ENCODE peak calls at places on chromosomes 2 and 18, in five cellular contexts. One of them, this sample, is unnamed.
A peak's percentile ranks its signal among the peaks of the same experiment; 100 is the strongest.

GRCh38 chr2:222795671-222796357 is 65.0 kb upstream of the ACSL3 start:
- DNase-seq in astrocyte: no peak
- DNase-seq in AG04450: no peak
- DNase-seq in type B pancreatic cell: no peak
- DNase-seq in hepatocyte: no peak
- DNase-seq in this sample: no peak

GRCh38 chr2:181077128-181077709 is 96.8 kb downstream of the UBE2E3 start:
- DNase-seq in astrocyte: peak; percentile 42
- DNase-seq in AG04450: no peak
- DNase-seq in type B pancreatic cell: no peak
- DNase-seq in hepatocyte: peak; percentile 61
- DNase-seq in this sample: no peak

GRCh38 chr18:74806700-74807416 is 209.2 kb downstream of the ZNF407 start:
- DNase-seq in astrocyte: peak; percentile 92
- DNase-seq in AG04450: peak; percentile 61
- DNase-seq in type B pancreatic cell: no peak
- DNase-seq in hepatocyte: peak; percentile 35
- DNase-seq in this sample: peak; percentile 10

GRCh38 chr2:141565597-141565996 is 565.2 kb downstream of the LRP1B start:
- DNase-seq in astrocyte: no peak
- DNase-seq in AG04450: no peak
- DNase-seq in type B pancreatic cell: no peak
- DNase-seq in hepatocyte: no peak
- DNase-seq in this sample: no peak

GRCh38 chr2:45882707-45883106 is 231.2 kb downstream of the PRKCE start:
- DNase-seq in astrocyte: peak; percentile 39
- DNase-seq in AG04450: no peak
- DNase-seq in type B pancreatic cell: no peak
- DNase-seq in hepatocyte: peak; percentile 35
- DNase-seq in this sample: no peak

GRCh38 chr18:78875998-78876650 is 103.5 kb upstream of the SALL3 start:
- DNase-seq in astrocyte: no peak
- DNase-seq in AG04450: no peak
- DNase-seq in type B pancreatic cell: no peak
- DNase-seq in hepatocyte: no peak
- DNase-seq in this sample: no peak

GRCh38 chr18:36518839-36519238 is 221.3 kb downstream of the FHOD3 start:
- DNase-seq in astrocyte: no peak
- DNase-seq in AG04450: no peak
- DNase-seq in type B pancreatic cell: no peak
- DNase-seq in hepatocyte: no peak
- DNase-seq in this sample: no peak

GRCh38 chr18:8911408-8912340 is 190.8 kb upstream of the NDUFV2 start:
- DNase-seq in astrocyte: no peak
- DNase-seq in AG04450: no peak
- DNase-seq in type B pancreatic cell: no peak
- DNase-seq in hepatocyte: no peak
- DNase-seq in this sample: no peak

GRCh38 chr2:37742286-37742685 is 70.8 kb upstream of the CDC42EP3 start:
- DNase-seq in astrocyte: peak; percentile 47
- DNase-seq in AG04450: no peak
- DNase-seq in type B pancreatic cell: no peak
- DNase-seq in hepatocyte: no peak
- DNase-seq in this sample: no peak

GRCh38 chr2:119218478-119219064 is 5.1 kb upstream of the STEAP3 start:
- DNase-seq in astrocyte: peak; percentile 27
- DNase-seq in AG04450: peak; percentile 48
- DNase-seq in type B pancreatic cell: no peak
- DNase-seq in hepatocyte: peak; percentile 74
- DNase-seq in this sample: peak; percentile 34

GRCh38 chr2:19247186-19247585 is 111.2 kb downstream of the OSR1 start:
- DNase-seq in astrocyte: no peak
- DNase-seq in AG04450: no peak
- DNase-seq in type B pancreatic cell: no peak
- DNase-seq in hepatocyte: no peak
- DNase-seq in this sample: no peak

GRCh38 chr2:67515538-67515937 is 118.4 kb downstream of the ETAA1 start:
- DNase-seq in astrocyte: no peak
- DNase-seq in AG04450: no peak
- DNase-seq in type B pancreatic cell: no peak
- DNase-seq in hepatocyte: no peak
- DNase-seq in this sample: no peak

DNA sequence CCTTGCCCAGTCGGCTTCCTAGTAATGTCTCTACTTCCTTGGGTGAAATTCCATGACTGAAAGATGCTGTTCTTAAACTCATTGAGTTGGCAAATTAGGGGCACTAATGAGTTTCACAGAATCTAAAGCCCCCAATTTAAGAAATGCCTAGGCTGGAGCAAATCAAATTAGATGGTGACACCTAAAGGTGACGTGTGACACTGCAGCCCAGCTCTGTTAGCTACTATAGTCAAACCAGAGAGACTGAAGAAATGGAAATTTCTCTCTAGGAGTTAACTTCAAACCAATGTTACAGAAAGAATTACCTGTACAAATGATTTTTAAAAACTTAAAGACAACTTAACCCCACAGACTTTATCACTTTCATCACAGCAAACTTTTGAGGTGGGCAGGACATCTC is 37.2 kb downstream of the LCT start:
- DNase-seq in astrocyte: no peak
- DNase-seq in AG04450: no peak
- DNase-seq in type B pancreatic cell: no peak
- DNase-seq in hepatocyte: no peak
- DNase-seq in this sample: no peak
- TF ChIP-seq CTCF in astrocyte: no peak
- TF ChIP-seq CTCF in AG04450: no peak
- TF ChIP-seq CTCF in type B pancreatic cell: peak; percentile 33
- TF ChIP-seq CTCF in hepatocyte: no peak
- TF ChIP-seq CTCF in this sample: no peak

DNA sequence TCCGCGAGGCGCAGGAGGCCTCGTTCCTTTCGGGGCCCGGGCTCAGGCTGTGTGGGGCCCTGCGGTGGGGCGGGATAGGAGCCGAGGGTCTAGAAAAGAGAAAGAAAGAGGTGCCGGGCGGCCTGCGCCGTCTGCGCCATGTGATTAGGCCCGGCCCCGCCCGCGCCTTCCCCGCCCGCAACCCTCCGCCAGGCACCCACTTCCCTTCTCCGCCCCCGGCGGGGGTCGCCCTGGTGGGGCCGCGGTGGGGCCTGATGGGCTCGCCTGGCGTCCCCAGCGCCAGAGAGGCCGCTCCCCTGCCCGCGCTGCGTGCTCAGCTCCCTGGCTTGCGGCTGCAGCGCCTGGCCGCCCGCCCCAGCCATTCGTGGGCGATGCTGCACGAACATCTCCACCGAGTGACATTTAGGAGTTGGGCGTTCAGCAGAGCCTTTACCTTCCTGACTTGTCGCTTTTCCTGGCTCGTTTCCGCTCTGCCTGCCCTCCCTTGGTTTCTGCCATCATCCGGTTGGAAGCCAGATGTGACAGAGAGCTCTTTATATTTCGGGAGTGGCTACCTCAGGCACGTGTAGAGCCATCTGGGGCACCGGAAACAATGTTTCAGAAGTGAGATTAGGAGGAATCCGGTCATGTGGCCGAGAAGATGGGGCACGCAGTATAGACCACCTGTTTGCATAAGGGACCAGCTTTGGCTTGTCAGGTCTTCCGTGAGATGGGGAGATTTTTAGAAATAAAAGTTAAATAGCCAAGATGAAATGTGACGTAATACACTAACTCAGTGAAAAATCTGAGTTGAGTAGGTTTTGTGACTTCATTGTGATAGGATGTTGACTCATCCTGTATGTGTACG is 1.1 kb downstream of the GLS start:
- DNase-seq in astrocyte: peak; percentile 68
- DNase-seq in AG04450: no peak
- DNase-seq in type B pancreatic cell: peak; percentile 74
- DNase-seq in hepatocyte: peak; percentile 63
- DNase-seq in this sample: no peak
- TF ChIP-seq CTCF in astrocyte: no peak
- TF ChIP-seq CTCF in AG04450: no peak
- TF ChIP-seq CTCF in type B pancreatic cell: no peak
- TF ChIP-seq CTCF in hepatocyte: no peak
- TF ChIP-seq CTCF in this sample: no peak

DNA sequence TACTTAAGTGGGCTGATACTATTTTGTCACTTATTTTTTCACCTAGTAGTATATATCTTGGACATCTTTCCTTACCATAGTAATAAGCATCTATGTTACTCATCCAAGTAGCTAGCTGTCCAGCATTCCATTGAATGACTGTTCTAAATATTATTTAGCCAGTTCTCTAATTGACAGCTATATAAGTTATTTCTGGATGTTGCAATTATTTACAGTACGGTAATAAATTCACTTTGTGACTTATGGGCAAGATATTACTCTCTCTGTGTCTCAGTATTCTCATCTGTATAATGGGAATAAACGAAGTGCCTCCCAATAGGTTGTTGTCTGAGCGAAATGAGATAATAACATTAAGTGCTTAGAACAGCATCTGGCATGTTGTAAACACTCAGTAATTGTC is 46.6 kb upstream of the AGAP1 start:
- DNase-seq in astrocyte: no peak
- DNase-seq in AG04450: no peak
- DNase-seq in type B pancreatic cell: no peak
- DNase-seq in hepatocyte: no peak
- DNase-seq in this sample: no peak
- TF ChIP-seq CTCF in astrocyte: no peak
- TF ChIP-seq CTCF in AG04450: no peak
- TF ChIP-seq CTCF in type B pancreatic cell: no peak
- TF ChIP-seq CTCF in hepatocyte: no peak
- TF ChIP-seq CTCF in this sample: no peak

DNA sequence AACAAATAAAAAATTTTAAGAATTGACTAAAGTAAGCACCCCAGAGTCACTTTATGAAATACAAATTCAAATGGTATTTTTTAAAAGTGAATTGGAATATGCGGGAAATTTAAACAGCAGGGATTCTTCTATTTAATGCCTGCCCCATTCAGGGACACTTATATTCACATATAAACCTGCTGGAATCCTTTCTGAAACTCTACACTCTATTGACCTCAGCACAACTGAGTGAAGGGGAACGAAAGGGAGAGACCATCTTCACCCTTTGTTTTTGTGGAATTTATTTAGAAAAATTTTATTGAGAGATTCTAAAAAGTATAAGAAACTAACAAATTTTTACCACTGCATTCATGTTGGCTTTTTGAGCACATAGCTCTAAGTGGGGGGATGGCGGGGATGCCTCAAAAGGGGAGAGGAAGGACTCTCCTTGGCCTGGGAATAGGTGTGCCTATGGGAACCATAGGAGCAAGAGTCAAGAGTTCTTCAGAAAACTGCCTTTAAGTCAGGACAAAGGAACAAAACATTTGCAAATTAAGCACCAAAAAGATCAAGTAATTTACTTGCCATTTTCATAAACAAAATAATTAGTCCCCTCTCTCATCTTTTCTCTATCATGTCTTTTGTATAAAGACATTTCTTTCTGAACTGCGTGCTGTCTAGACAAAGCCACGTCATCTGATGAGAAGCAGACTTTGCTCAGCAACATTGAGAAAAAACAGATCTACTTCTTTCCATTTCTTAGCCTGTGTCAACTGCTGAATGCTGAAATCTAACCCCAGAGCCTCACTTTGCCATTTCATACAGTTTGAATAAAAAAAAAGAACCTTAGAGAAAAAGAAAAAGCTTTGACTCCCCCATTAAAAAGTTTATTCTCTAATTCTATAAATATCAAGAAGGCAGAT is 21.6 kb upstream of the FLACC1 start:
- DNase-seq in astrocyte: peak; percentile 13
- DNase-seq in AG04450: no peak
- DNase-seq in type B pancreatic cell: no peak
- DNase-seq in hepatocyte: peak; percentile 31
- DNase-seq in this sample: no peak
- TF ChIP-seq CTCF in astrocyte: no peak
- TF ChIP-seq CTCF in AG04450: no peak
- TF ChIP-seq CTCF in type B pancreatic cell: no peak
- TF ChIP-seq CTCF in hepatocyte: no peak
- TF ChIP-seq CTCF in this sample: no peak

GRCh38 chr2:114046373-114046772 is 156.5 kb downstream of the ACTR3 start:
- DNase-seq in astrocyte: no peak
- DNase-seq in AG04450: no peak
- DNase-seq in type B pancreatic cell: no peak
- DNase-seq in hepatocyte: no peak
- DNase-seq in this sample: no peak
- TF ChIP-seq CTCF in astrocyte: no peak
- TF ChIP-seq CTCF in AG04450: no peak
- TF ChIP-seq CTCF in type B pancreatic cell: no peak
- TF ChIP-seq CTCF in hepatocyte: no peak
- TF ChIP-seq CTCF in this sample: no peak

GRCh38 chr18:12283256-12283655 is 24.8 kb upstream of the TUBB6 start:
- DNase-seq in astrocyte: peak; percentile 69
- DNase-seq in AG04450: no peak
- DNase-seq in type B pancreatic cell: no peak
- DNase-seq in hepatocyte: no peak
- DNase-seq in this sample: no peak
- TF ChIP-seq CTCF in astrocyte: no peak
- TF ChIP-seq CTCF in AG04450: peak; percentile 35
- TF ChIP-seq CTCF in type B pancreatic cell: peak; percentile 26
- TF ChIP-seq CTCF in hepatocyte: no peak
- TF ChIP-seq CTCF in this sample: peak; percentile 17

DNA sequence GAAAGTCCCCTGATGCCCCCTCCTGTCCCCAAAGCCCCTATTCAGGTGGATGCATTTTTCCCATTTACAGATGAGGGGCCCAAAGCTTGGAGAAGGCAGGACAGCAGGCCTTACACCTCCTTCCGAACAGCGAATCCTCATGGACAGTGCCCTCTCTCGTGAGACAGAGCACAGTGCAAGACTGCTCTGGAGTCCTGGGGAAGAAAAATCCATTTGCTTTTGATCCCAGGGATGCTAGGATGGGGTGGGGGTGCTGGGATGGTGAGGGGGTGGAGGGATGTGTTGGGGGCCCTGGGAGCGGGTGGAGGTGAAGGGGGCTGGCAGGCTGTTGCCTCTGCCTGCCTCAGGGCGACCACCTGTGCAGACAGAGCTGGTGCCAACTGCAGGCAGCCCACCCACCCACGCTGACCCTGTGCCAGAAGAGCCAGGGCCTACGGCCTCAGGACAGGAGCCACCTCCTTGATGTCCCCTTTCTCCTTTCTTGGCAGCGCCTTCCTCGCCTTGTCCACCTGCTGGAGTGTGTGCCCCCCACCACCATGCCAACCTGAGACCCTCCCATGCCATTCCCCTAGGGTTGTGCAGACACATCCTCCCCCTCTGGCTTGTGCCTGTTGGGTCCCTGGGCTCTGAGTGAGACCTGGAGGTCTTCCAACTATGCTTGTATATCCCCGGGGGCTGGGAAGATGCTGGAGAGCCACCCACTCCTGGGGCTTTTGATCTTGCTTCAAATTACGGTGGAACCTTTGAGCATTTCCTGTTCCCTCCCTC is 66.3 kb upstream of the SH3RF3 start:
- DNase-seq in astrocyte: no peak
- DNase-seq in AG04450: no peak
- DNase-seq in type B pancreatic cell: no peak
- DNase-seq in hepatocyte: no peak
- DNase-seq in this sample: no peak
- TF ChIP-seq CTCF in astrocyte: no peak
- TF ChIP-seq CTCF in AG04450: no peak
- TF ChIP-seq CTCF in type B pancreatic cell: no peak
- TF ChIP-seq CTCF in hepatocyte: peak; percentile 23
- TF ChIP-seq CTCF in this sample: no peak

This sample was measured in AG09319.